ENCODE peak calls at places on chromosomes 16 and 17, in four cellular contexts. A is IMR-90, K is uterus, B is lower leg skin. R is an unnamed sample.

GRCh38 chr17:57370051-57370581 is 113.8 kb downstream of the MSI2 start:
- DNase-seq in A (peak), K (no peak), B (no peak), R (no peak)

GRCh38 chr17:77471984-77472836 is 331.4 kb downstream of the SEC14L1 start:
- DNase-seq in A (peak), K (peak), B (no peak), R (peak)

GRCh38 chr16:70715113-70715711 is 29.4 kb upstream of the MTSS2 start:
- DNase-seq in A (peak), K (peak), B (no peak), R (peak)

GRCh38 chr16:30786936-30787612 is at the start of gene ZNF629:
- DNase-seq in A (peak), K (peak), B (peak), R (peak)

GRCh38 chr17:1149869-1150268 is 29.9 kb downstream of the ABR start:
- DNase-seq in A (no peak), K (no peak), B (no peak), R (no peak)

GRCh38 chr16:14354561-14355351 is 275.3 kb downstream of the PARN start:
- DNase-seq in A (peak), K (no peak), B (no peak), R (no peak)

GRCh38 chr16:84052071-84052622 is 9.6 kb upstream of the SLC38A8 start:
- DNase-seq in A (no peak), K (no peak), B (no peak), R (no peak)

GRCh38 chr16:86363057-86363490 is 147.3 kb upstream of the FOXF1 start:
- DNase-seq in A (peak), K (no peak), B (no peak), R (no peak)

GRCh38 chr17:83186751-83187421 is 107.5 kb downstream of the METRNL start:
- DNase-seq in A (no peak), K (no peak), B (no peak), R (no peak)

GRCh38 chr17:15180121-15180561 is 85.0 kb downstream of the PMP22 start:
- DNase-seq in A (no peak), K (no peak), B (no peak), R (no peak)

GRCh38 chr17:59623151-59623550 is 3.5 kb downstream of the CLTC start:
- DNase-seq in A (no peak), K (no peak), B (no peak), R (no peak)

GRCh38 chr17:50170662-50171370 is 5.0 kb downstream of the SGCA start:
- DNase-seq in A (no peak), K (no peak), B (no peak), R (no peak)

GRCh38 chr17:44069974-44070454 is 521 bp upstream of the G6PC3 start:
- DNase-seq in A (no peak), K (no peak), B (no peak), R (no peak)

GRCh38 chr17:69733171-69734014 is 318.9 kb downstream of the MAP2K6 start:
- DNase-seq in A (peak), K (no peak), B (peak), R (no peak)

GRCh38 chr17:8069587-8069860 is 18.0 kb downstream of the ALOX12B start:
- DNase-seq in A (no peak), K (no peak), B (no peak), R (no peak)

GRCh38 chr16:47887496-47887895 is 268.3 kb downstream of the ABCC12 start:
- DNase-seq in A (peak), K (no peak), B (no peak), R (no peak)

GRCh38 chr17:50133028-50133768 is 3.2 kb upstream of the SAMD14 start:
- DNase-seq in A (peak), K (no peak), B (no peak), R (no peak)

GRCh38 chr16:8655184-8655717 is 19.2 kb upstream of the ABAT start:
- DNase-seq in A (peak), K (no peak), B (no peak), R (no peak)

GRCh38 chr16:72927199-72928088 is 120.5 kb downstream of the ZFHX3 start:
- DNase-seq in A (peak), K (peak), B (peak), R (no peak)

GRCh38 chr16:71883849-71884638 is at the start of gene ZNF821:
- DNase-seq in A (peak), K (peak), B (peak), R (peak)
- TF ChIP-seq POLR2A in A (peak), K (peak), B (no peak), R (peak)

DNA sequence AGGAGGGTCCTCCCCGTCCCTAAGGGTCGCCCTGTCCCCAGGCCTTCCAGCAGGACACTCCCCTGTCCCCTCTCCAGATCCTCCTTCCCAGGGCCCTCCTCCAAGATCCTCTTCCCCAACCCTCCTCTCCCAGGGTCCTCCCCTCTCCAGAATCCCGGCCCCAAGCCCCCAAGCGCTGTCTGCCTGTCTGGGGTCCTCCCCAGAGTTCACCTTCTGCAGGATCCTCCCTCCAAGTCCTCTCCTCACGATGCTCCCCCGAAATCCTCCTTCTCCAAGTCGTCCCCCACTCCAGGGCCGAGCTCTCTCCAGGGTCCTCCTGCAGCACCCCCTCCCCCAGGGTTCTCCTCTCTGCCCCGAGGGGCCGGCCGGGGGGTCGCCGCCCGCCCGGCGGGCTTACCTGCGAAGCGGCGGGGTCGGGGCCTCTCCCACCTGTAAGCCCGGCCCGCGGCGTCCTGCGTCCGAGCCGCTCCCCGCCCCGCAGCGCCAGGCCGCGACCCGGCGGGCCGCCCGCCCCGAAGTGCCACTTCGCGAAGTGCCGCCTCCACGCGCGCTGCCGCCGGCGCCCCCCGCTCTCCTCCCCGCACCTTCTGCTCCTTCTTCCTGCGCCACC is 678 bp upstream of the BAIAP2 start:
- DNase-seq in A (no peak), K (no peak), B (no peak), R (no peak)
- TF ChIP-seq CTCF in A (no peak), K (no peak), B (no peak), R (no peak)

GRCh38 chr16:2210386-2211365 is at the start of gene BRICD5:
- DNase-seq in A (peak), K (no peak), B (no peak), R (no peak)

GRCh38 chr16:2213817-2214720 is 571 bp downstream of the PGP start:
- DNase-seq in A (no peak), K (no peak), B (no peak), R (no peak)

GRCh38 chr16:2214721-2214970 is at the start of gene PGP:
- DNase-seq in A (no peak), K (no peak), B (no peak), R (no peak)

GRCh38 chr16:2211923-2212347 is 1.3 kb upstream of the BRICD5 start:
- DNase-seq in A (no peak), K (no peak), B (no peak), R (peak)

GRCh38 chr16:2212362-2213324 is 2.0 kb upstream of the BRICD5 start:
- DNase-seq in A (no peak), K (no peak), B (no peak), R (no peak)
- TF ChIP-seq POLR2A in A (no peak), K (no peak), B (no peak), R (no peak)

GRCh38 chr17:79976451-79976850 is 59.2 kb downstream of the TBC1D16 start:
- DNase-seq in A (no peak), K (no peak), B (no peak), R (no peak)

GRCh38 chr17:79977711-79978544 is 57.7 kb downstream of the TBC1D16 start:
- DNase-seq in A (no peak), K (peak), B (no peak), R (peak)

GRCh38 chr17:79975498-79976134 is 60.1 kb downstream of the TBC1D16 start:
- DNase-seq in A (no peak), K (no peak), B (no peak), R (no peak)

GRCh38 chr17:79977161-79977631 is 58.5 kb downstream of the TBC1D16 start:
- DNase-seq in A (no peak), K (no peak), B (no peak), R (peak)

DNA sequence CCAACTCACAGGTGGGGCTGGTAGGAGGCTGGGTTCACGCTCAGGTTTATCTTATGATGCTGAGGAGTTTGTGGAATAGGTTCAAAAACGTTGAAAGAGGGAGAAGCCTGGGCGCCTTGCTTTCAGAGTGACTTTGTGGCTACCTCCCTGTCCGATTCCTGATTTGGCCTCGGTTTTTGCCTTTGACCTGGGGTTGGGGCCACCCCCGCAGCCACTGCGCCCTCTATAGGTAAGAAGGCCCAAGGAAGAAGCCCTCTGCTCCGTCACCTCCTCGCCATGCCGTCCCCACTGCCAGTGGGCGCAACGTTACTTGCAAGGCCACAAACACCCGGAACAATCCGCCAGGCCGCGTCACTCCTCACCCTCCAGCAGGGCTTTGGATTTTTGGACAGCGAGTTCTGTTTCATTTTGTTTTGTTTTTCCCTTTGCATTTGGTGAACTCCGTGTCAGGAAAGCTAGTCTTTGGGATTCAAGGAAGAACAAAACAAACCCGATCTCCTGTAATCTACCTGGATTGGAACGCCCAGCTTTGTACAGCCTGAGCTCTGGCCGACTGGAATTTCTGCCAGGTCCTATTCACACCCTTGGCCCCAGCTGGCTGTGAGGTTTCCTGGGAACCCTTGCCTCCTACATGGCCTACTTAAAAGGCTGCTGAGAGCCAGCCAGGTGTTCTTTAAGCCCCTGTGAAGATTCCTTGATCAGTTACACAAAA is 60.7 kb downstream of the TBC1D16 start:
- DNase-seq in A (no peak), K (no peak), B (no peak), R (no peak)
- TF ChIP-seq CTCF in A (no peak), K (no peak), B (no peak), R (peak)

GRCh38 chr17:40551874-40552768 is 13.2 kb downstream of the CCR7 start:
- DNase-seq in A (peak), K (peak), B (peak), R (peak)

GRCh38 chr17:40552806-40553693 is 12.2 kb downstream of the CCR7 start:
- DNase-seq in A (no peak), K (peak), B (peak), R (no peak)

GRCh38 chr17:40555296-40556190 is 9.7 kb downstream of the CCR7 start:
- DNase-seq in A (no peak), K (peak), B (peak), R (no peak)

GRCh38 chr17:40554646-40555295 is 10.5 kb downstream of the CCR7 start:
- DNase-seq in A (no peak), K (peak), B (peak), R (no peak)

DNA sequence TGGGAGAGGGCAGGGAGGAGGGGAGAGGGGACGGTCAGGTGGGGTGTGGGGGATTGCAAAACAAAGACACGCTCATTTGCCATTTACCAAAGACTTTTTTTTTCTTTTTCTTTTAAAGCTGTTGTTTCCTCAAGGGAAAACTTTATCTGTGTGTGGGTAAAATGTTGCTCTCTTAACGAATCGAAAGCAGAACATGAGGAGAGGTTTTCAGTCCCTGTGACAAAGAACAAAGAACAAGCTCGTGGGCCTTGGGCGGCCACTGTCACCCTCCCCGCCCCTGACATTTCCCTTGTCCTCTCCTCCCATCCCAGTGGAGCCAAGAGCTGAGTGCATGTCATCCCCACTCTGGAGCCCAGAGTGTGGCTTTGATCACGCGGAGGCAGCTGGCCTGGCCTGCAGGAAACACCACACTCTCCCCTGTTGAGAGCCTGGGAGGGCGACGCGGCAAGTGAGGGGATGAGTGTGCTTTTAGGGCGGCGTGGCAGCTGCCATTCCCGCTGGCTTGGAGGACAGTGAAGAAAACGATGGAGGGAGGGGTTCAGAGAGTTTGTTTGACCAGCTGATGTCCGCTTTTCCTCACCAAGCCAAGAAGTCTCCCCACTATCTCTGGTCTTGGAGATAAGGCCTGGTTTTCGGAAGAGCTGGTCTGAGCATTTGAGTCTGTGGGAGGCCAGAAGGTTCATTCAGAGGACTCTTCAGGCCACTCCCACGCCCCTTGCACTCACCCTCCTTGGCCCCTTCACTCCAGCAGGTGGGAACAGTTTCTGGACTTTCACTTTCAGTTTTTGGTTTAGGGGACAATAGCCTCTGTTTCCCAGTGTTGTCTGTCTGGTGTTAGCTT is 11.4 kb downstream of the CCR7 start:
- DNase-seq in A (peak), K (peak), B (peak), R (peak)
- TF ChIP-seq POLR2A in A (no peak), K (peak), B (no peak), R (no peak)

GRCh38 chr16:26963109-26963508 is 103.6 kb upstream of the C16orf82 start:
- DNase-seq in A (peak), K (no peak), B (no peak), R (no peak)
- TF ChIP-seq CTCF in A (peak), K (no peak), B (no peak), R (peak)

DNA sequence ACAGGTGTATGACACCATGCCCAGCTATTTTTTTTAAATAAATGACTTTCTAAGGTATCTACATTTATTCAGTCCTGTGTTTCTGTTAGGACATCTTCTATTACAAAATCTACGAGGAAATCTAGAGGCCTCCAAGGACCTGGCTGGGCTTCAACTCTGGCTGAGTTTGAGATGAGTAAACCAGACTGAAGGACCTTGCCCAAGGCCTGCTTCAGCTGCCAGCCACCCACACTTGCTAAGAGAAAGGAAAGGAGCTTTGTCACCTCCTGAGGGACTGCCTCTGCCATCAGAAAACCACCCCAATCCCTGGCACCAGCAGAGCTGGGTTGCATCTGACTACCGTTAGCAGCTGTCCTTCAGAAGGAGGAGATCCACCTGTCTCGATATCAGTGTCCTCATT is 1.3 kb upstream of the MYO1D start:
- DNase-seq in A (peak), K (peak), B (peak), R (no peak)
- TF ChIP-seq POLR2A in A (no peak), K (no peak), B (no peak), R (no peak)

DNA sequence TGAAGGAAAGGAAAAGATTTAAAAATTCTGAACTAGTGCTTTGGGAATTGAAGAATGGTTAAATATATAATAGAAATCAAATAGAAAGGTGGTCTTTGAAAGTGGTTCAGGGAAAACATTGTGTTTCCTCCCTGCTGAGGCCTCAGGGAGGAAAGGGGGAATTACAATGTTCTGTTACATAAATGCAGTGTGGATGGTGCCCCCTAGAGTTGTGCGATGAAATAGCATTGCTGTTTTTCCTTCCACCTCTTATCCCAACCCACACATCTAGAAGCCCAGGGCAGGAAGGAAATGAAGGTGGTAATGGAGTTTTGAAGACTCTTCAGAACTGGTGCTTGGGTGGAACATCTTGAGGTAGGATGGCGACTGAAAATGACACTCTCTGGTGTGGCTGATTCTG is 6.4 kb upstream of the TOX3 start:
- DNase-seq in A (no peak), K (no peak), B (no peak), R (no peak)
- TF ChIP-seq CTCF in A (no peak), K (no peak), B (no peak), R (no peak)

GRCh38 chr17:7015587-7016020 is 3.2 kb downstream of the RNASEK start:
- DNase-seq in A (no peak), K (no peak), B (peak), R (no peak)

GRCh38 chr17:7016406-7016805 is 4.0 kb downstream of the RNASEK start:
- DNase-seq in A (no peak), K (no peak), B (peak), R (no peak)

GRCh38 chr17:7014261-7014994 is 2.0 kb downstream of the RNASEK start:
- DNase-seq in A (peak), K (peak), B (peak), R (peak)

GRCh38 chr17:7016886-7017826 is 4.7 kb downstream of the RNASEK start:
- DNase-seq in A (no peak), K (no peak), B (no peak), R (no peak)

DNA sequence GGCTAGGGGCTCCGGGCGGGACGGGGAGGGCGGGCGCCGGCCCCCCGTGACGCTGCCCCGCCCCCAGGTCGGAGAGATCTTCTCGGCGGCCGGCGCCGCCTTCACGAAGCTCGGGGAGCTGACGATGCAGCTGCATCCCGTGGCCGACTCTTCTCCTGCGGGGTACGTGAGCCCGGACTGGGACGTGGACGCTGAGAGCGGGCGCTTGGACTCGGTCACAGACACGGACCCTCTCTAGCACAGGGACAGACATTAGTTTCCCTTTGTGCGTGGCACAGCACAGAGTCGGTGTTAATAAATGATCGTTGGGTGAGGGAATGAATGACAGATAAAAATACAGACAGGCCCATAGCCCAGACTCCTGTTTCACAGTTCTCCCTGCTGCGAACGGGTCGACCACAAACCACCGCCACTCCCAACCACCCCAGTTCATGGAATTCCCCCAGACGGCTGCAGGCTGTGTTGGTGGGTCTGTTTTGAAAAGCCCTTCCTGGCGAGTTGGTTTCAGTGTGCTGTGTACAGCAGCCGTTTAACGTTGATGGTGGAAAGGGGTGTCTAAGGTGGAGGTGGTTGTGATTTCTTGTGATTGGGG is 2.7 kb downstream of the RNASEK start:
- DNase-seq in A (peak), K (no peak), B (peak), R (no peak)
- TF ChIP-seq POLR2A in A (peak), K (peak), B (peak), R (peak)

GRCh38 chr17:2867441-2868424 is 71.5 kb downstream of the RAP1GAP2 start:
- DNase-seq in A (peak), K (no peak), B (no peak), R (no peak)
- TF ChIP-seq CTCF in A (peak), K (no peak), B (no peak), R (no peak)

R was measured in right lobe of liver.